ENCODE peak calls at places on chromosomes 13 and 19, in ten cellular contexts. X, U, G, C, L, P, D, Z, S and V are unnamed samples.

GRCh38 chr13:43986395-43986794 is 106.7 kb downstream of the LACC1 start:
- DNase-seq in Z (no peak), D (no peak), G (no peak), L (no peak), C (no peak), U (no peak), S (no peak), X (no peak), P (no peak), V (no peak)

GRCh38 chr19:6501740-6502648 is at the start of gene TUBB4A:
- DNase-seq in U (no peak), X (peak; percentile 70), L (peak; percentile 84), D (no peak), Z (no peak), P (peak; percentile 63), C (no peak), S (peak; percentile 54), G (no peak), V (no peak)

GRCh38 chr19:55160986-55161365 is 3.4 kb upstream of the TNNI3 start:
- DNase-seq in S (no peak), L (no peak), D (no peak), P (no peak), G (no peak), X (no peak), U (no peak), Z (no peak), C (no peak), V (no peak)

GRCh38 chr19:13987101-13987890 is 18.8 kb downstream of the RFX1 start:
- DNase-seq in L (no peak), D (no peak), G (no peak), C (no peak), S (no peak), U (no peak), X (peak; percentile 64), P (peak; percentile 92), Z (peak; percentile 59), V (no peak)

GRCh38 chr13:39516140-39516539 is 86.9 kb downstream of the LHFPL6 start:
- DNase-seq in Z (no peak), U (no peak), X (no peak), S (no peak), C (no peak), D (no peak), L (no peak), G (no peak), P (no peak), V (no peak)

GRCh38 chr13:48621056-48621455 is 32.7 kb upstream of the CYSLTR2 start:
- DNase-seq in L (no peak), D (no peak), C (no peak), X (peak; percentile 41), G (no peak), P (no peak), U (no peak), Z (no peak), S (no peak), V (no peak)

GRCh38 chr13:47798194-47798593 is 202.9 kb downstream of the SUCLA2 start:
- DNase-seq in C (no peak), L (no peak), Z (no peak), X (no peak), U (no peak), P (no peak), G (no peak), S (no peak), D (no peak), V (no peak)

GRCh38 chr13:36998624-36999041 is 507 bp downstream of the ALG5 start:
- DNase-seq in C (peak; percentile 54), P (peak; percentile 57), Z (peak; percentile 27), D (peak; percentile 24), U (no peak), L (peak; percentile 29), X (peak; percentile 69), S (no peak), G (no peak), V (no peak)

GRCh38 chr19:3634496-3635045 is 8.0 kb upstream of the CACTIN start:
- DNase-seq in C (no peak), U (no peak), L (no peak), X (no peak), P (no peak), S (no peak), Z (no peak), G (no peak), D (no peak), V (no peak)

GRCh38 chr19:50551713-50552187 is 16.5 kb downstream of the LRRC4B start:
- DNase-seq in S (no peak), D (no peak), G (no peak), C (no peak), Z (no peak), X (peak; percentile 58), L (no peak), P (no peak), U (no peak), V (no peak)

GRCh38 chr13:60756306-60756705 is 359.3 kb downstream of the TDRD3 start:
- DNase-seq in S (no peak), D (no peak), G (no peak), U (no peak), Z (no peak), C (no peak), P (no peak), X (peak; percentile 56), L (no peak), V (no peak)

GRCh38 chr19:9836021-9836420 is 903 bp downstream of the PIN1 start:
- DNase-seq in D (no peak), P (no peak), C (no peak), Z (no peak), S (no peak), L (peak; percentile 35), G (no peak), U (no peak), X (no peak), V (no peak)

GRCh38 chr19:15161028-15161984 is 39.5 kb downstream of the NOTCH3 start:
- DNase-seq in C (no peak), P (no peak), L (peak; percentile 61), X (no peak), G (peak; percentile 61), Z (no peak), U (no peak), S (peak; percentile 55), D (no peak), V (no peak)

GRCh38 chr19:10079031-10079453 is 7.1 kb upstream of the SHFL start:
- DNase-seq in L (no peak), P (no peak), D (no peak), U (no peak), Z (no peak), X (peak; percentile 27), G (peak; percentile 58), S (no peak), C (no peak), V (no peak)

GRCh38 chr19:5947435-5947834 is 30.5 kb downstream of the RANBP3 start:
- DNase-seq in D (peak; percentile 83), S (no peak), U (peak; percentile 94), G (no peak), Z (peak; percentile 66), L (no peak), X (no peak), C (no peak), P (peak; percentile 79), V (no peak)

DNA sequence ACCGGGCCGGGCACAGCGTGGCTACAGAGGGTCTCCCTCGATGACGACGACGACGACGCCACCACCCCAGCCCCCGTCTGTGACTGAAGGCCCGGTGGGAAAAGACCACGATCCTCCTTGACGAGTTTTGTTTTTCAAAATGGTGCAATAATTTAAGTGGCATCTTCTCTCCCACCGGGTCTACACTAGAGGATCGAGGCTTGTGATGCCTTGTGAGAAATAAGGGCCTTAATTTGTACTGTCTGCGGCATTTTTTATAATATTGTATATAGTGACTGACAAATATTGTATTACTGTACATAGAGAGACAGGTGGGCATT is 2.5 kb downstream of the KLF2 start:
- DNase-seq in X (no peak), G (no peak), U (no peak), C (no peak), Z (no peak), D (no peak), S (no peak), L (no peak), P (no peak), V (no peak)
- H3K4me3 ChIP-seq in X (peak overlapping the region; percentile 76), G (no peak overlapping the region), U (peak overlapping the region; percentile 84), C (peak overlapping the region; percentile 70), Z (peak overlapping the region; percentile 96), D (peak overlapping the region; percentile 44), S (no peak overlapping the region), L (peak overlapping the region; percentile 65), P (peak overlapping the region; percentile 80), V (no peak overlapping the region)

DNA sequence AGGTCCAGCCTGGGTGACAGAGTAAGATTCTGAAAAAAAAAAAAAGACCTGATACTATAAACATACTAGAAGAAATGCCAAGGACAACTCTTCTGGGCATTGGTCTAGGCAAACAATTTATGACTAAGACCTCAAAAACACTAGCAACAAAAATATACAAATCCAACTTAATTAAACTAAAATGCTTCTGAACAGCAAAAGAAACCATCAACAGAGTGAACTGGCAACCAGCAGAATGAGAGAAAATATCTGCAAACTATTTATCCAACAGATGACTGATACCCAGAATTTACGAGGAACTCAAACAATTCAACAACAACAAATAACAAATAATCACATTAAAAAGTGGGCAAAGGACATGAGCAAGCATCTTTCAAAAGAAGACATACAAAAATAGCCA is 26.8 kb upstream of the GPC6 start:
- DNase-seq in C (no peak), S (no peak), U (no peak), D (no peak), L (no peak), X (no peak), Z (no peak), G (no peak), P (no peak), V (no peak)
- H3K4me1 ChIP-seq in C (no peaks in the 10 kb centered on the region), S (no peaks in the 10 kb centered on the region), U (no peaks in the 10 kb centered on the region), D (no peaks in the 10 kb centered on the region), L (no peaks in the 10 kb centered on the region), X (no peaks in the 10 kb centered on the region), Z (no peaks in the 10 kb centered on the region), G (peaks cover 16% of the 10 kb centered on the region), P (no peaks in the 10 kb centered on the region), V (no peaks in the 10 kb centered on the region)

DNA sequence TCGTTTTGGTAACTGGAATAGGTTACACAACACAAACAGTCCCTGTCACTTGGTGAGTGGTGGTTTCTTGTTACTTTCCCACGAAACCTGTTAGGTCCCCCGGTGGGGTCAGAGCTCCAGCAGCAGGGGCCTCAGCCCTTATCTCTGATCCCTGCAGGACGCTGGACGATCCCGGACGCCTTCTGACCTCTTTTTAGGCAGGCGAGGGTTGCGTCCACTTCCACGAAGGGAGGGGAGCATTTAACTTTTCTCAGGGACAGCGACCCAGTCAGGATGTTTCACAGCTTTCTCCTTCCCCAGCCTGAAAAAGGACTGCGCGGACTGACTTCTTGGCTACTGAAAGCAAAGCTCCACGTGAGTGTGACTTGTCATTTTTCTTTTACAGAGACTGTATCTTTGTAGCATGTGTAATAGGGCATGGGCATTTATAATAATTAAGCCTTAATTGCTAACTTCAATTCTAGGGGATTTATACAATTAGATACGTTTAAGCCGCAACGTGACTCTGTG is 715 bp downstream of the ZNF234 start:
- DNase-seq in Z (no peak), U (no peak), G (peak; percentile 2), P (no peak), X (peak; percentile 48), L (no peak), C (peak; percentile 20), S (peak; percentile 14), D (no peak), V (no peak)
- H3K4me3 ChIP-seq in Z (peak overlapping the region; percentile 72), U (peak overlapping the region; percentile 76), G (peak overlapping the region; percentile 89), P (peak overlapping the region; percentile 90), X (peak overlapping the region; percentile 95), L (no peak overlapping the region), C (peak overlapping the region; percentile 70), S (peak overlapping the region; percentile 69), D (peak overlapping the region; percentile 88), V (peak overlapping the region; percentile 71)

DNA sequence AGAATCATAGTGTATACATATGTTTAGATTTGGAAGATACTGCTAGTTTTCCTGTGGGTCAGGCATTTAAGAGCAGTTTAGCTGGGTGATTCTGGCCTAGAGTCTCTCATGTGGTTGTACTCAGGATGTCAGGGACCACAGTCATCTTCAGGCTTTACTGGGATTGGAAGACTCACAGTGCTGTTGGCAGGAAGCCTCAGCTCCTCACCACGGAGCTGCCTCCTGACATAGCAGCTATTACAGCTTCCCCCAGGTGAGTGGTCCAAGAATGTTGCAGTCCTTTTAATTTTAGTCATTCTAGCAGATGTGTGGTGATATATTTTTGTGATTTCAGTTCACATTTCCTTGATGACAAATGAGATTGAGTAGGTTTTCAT is 16.9 kb upstream of the GPR18 start:
- DNase-seq in X (no peak), Z (no peak), U (no peak), L (no peak), D (no peak), P (no peak), S (no peak), C (no peak), G (no peak), V (no peak)
- H3K4me1 ChIP-seq in X (peaks cover 3% of the 10 kb centered on the region), Z (no peaks in the 10 kb centered on the region), U (no peaks in the 10 kb centered on the region), L (peaks cover 14% of the 10 kb centered on the region), D (no peaks in the 10 kb centered on the region), P (peaks cover 15% of the 10 kb centered on the region), S (no peaks in the 10 kb centered on the region), C (no peaks in the 10 kb centered on the region), G (no peaks in the 10 kb centered on the region), V (no peaks in the 10 kb centered on the region)